ENCODE peak calls at places on chromosome 13, in six cellular contexts. M, E, B, V, Z and D are unnamed samples.

GRCh38 chr13:20359335-20359734 is 127.2 kb upstream of the GJB6 start:
- DNase-seq in E (no peak), V (peak), M (peak), Z (peak), B (no peak), D (peak)

GRCh38 chr13:65063753-65064152 is 2166.4 kb downstream of the PCDH9 start:
- DNase-seq in B (peak), V (no peak), E (no peak), Z (no peak), M (no peak), D (no peak)

GRCh38 chr13:113907637-113908617 is 44.1 kb upstream of the GAS6 start:
- DNase-seq in B (no peak), M (no peak), E (no peak), V (no peak), Z (no peak), D (no peak)

GRCh38 chr13:70249332-70250064 is 141.2 kb upstream of the KLHL1 start:
- DNase-seq in M (no peak), B (peak), E (no peak), V (peak), Z (no peak), D (no peak)

GRCh38 chr13:113423225-113424170 is 29.8 kb downstream of the ADPRHL1 start:
- DNase-seq in M (no peak), B (no peak), E (no peak), V (no peak), Z (no peak), D (no peak)

GRCh38 chr13:42355841-42356575 is 84.1 kb downstream of the AKAP11 start:
- DNase-seq in B (no peak), Z (no peak), E (no peak), V (no peak), M (no peak), D (no peak)

GRCh38 chr13:75485286-75486062 is 3.5 kb upstream of the TBC1D4 start:
- DNase-seq in Z (peak), B (no peak), M (no peak), V (peak), E (no peak), D (no peak)

GRCh38 chr13:99495478-99496321 is 5.6 kb upstream of the TM9SF2 start:
- DNase-seq in M (no peak), B (no peak), E (no peak), V (peak), Z (no peak), D (no peak)

GRCh38 chr13:78632956-78633355 is 26.0 kb downstream of the OBI1 start:
- DNase-seq in M (no peak), B (no peak), Z (no peak), V (no peak), E (no peak), D (no peak)

GRCh38 chr13:109155301-109155761 is 525.9 kb downstream of the MYO16 start:
- DNase-seq in M (no peak), V (no peak), Z (no peak), E (no peak), B (peak), D (no peak)

GRCh38 chr13:26095846-26096245 is 44.0 kb upstream of the SHISA2 start:
- DNase-seq in M (no peak), E (no peak), B (no peak), V (no peak), Z (no peak), D (no peak)

GRCh38 chr13:69948016-69948415 is 159.6 kb upstream of the ATXN8OS start:
- DNase-seq in B (peak), E (peak), M (no peak), Z (no peak), V (no peak), D (no peak)

GRCh38 chr13:23921451-23921888 is 24.2 kb upstream of the C1QTNF9B start:
- DNase-seq in M (peak), E (no peak), Z (no peak), B (peak), V (peak), D (peak)

GRCh38 chr13:37144661-37145060 is 39.2 kb upstream of the CSNK1A1L start:
- DNase-seq in E (no peak), Z (no peak), V (no peak), B (no peak), M (no peak), D (no peak)

GRCh38 chr13:63700366-63700765 is 2284.7 kb upstream of the PCDH20 start:
- DNase-seq in E (no peak), M (no peak), Z (no peak), V (no peak), B (peak), D (no peak)

GRCh38 chr13:96984061-96984508 is 10.2 kb downstream of the OXGR1 start:
- DNase-seq in E (peak), Z (no peak), B (peak), M (peak), V (no peak), D (no peak)

GRCh38 chr13:59463023-59463422 is 700.7 kb downstream of the DIAPH3 start:
- DNase-seq in B (no peak), V (no peak), Z (no peak), M (no peak), E (no peak), D (no peak)

GRCh38 chr13:109729031-109729870 is 57.1 kb downstream of the IRS2 start:
- DNase-seq in M (no peak), V (no peak), B (no peak), Z (no peak), E (no peak), D (peak)

GRCh38 chr13:47066261-47066660 is 169.4 kb upstream of the HTR2A start:
- DNase-seq in M (no peak), B (no peak), V (no peak), E (no peak), Z (no peak), D (no peak)

GRCh38 chr13:26037302-26037701 is 14.5 kb downstream of the SHISA2 start:
- DNase-seq in Z (no peak), E (no peak), M (peak), V (no peak), B (peak), D (peak)

GRCh38 chr13:42327725-42328124 is 55.8 kb downstream of the AKAP11 start:
- DNase-seq in V (no peak), M (no peak), Z (no peak), B (no peak), E (no peak), D (no peak)

GRCh38 chr13:66940113-66940512 is 290.0 kb downstream of the PCDH9 start:
- DNase-seq in E (no peak), Z (no peak), B (peak), M (no peak), V (no peak), D (no peak)

GRCh38 chr13:43783820-43784219 is 3.0 kb downstream of the ENOX1 start:
- DNase-seq in M (no peak), Z (peak), V (no peak), E (no peak), B (peak), D (no peak)

GRCh38 chr13:27259831-27260230 is 8.5 kb downstream of the RPL21 start:
- DNase-seq in M (no peak), V (no peak), Z (no peak), E (no peak), B (peak), D (no peak)

GRCh38 chr13:104314926-104315535 is 1248.8 kb upstream of the SLC10A2 start:
- DNase-seq in B (no peak), E (no peak), M (no peak), V (no peak), Z (no peak), D (no peak)

GRCh38 chr13:109904218-109904617 is 117.8 kb upstream of the IRS2 start:
- DNase-seq in V (no peak), E (no peak), M (peak), B (no peak), Z (no peak), D (peak)

GRCh38 chr13:36014763-36015162 is 116.4 kb downstream of the DCLK1 start:
- DNase-seq in E (no peak), B (no peak), V (no peak), M (no peak), Z (no peak), D (no peak)

GRCh38 chr13:112113355-112113754 is 46.4 kb downstream of the SOX1 start:
- DNase-seq in V (no peak), Z (no peak), B (no peak), M (no peak), E (no peak), D (no peak)

GRCh38 chr13:60019119-60019993 is 144.4 kb downstream of the DIAPH3 start:
- DNase-seq in E (peak), M (no peak), Z (no peak), B (no peak), V (peak), D (peak)

GRCh38 chr13:112870737-112871287 is 98.2 kb upstream of the MCF2L start:
- DNase-seq in V (no peak), E (no peak), Z (no peak), M (no peak), B (no peak), D (no peak)

GRCh38 chr13:46530084-46530935 is 22.7 kb upstream of the LRCH1 start:
- DNase-seq in E (no peak), Z (no peak), M (no peak), V (no peak), B (no peak), D (peak)

GRCh38 chr13:49218493-49219051 is 1.6 kb upstream of the MLNR start:
- DNase-seq in Z (no peak), B (no peak), V (no peak), E (no peak), M (no peak), D (no peak)

GRCh38 chr13:31675521-31675953 is 63.8 kb upstream of the RXFP2 start:
- DNase-seq in Z (no peak), M (no peak), B (no peak), E (no peak), V (no peak), D (peak)
- TF ChIP-seq MAX in Z (no peak), M (no peak), B (no peak), E (no peak), V (no peak), D (no peak)

DNA sequence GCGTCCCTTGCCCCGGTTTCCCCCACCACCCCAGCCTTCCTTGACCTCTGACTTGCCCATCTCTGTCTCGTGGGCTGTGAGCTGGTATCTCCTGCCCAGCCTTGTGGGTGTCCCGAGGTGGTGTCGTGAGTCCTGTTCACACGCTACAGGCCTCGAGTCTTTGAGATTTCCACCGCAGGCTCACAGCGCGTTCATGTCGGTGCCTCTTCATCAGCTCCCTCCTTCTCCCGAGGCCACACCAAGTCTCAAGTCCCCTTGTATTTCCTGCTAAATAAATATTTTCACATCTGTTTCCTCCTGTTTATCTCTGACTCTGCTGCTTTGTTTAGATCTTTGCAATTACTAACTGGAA is 130.3 kb upstream of the RNF113B start:
- DNase-seq in M (no peak), B (peak), E (no peak), Z (no peak), V (no peak), D (no peak)
- TF ChIP-seq MYC in M (no peak), B (no peak), E (no peak), Z (no peak), V (no peak), D (no peak)

GRCh38 chr13:85665286-85665685 is 133.9 kb downstream of the SLITRK6 start:
- DNase-seq in Z (no peak), M (no peak), V (no peak), B (no peak), E (no peak), D (peak)

GRCh38 chr13:85661639-85662038 is 137.6 kb downstream of the SLITRK6 start:
- DNase-seq in B (no peak), Z (no peak), V (no peak), E (no peak), M (no peak), D (no peak)

GRCh38 chr13:85666356-85666755 is 132.9 kb downstream of the SLITRK6 start:
- DNase-seq in V (no peak), E (no peak), Z (no peak), B (no peak), M (no peak), D (no peak)
- TF ChIP-seq CTCF in V (no peak), E (no peak), Z (no peak), B (no peak), M (no peak), D (no peak)

DNA sequence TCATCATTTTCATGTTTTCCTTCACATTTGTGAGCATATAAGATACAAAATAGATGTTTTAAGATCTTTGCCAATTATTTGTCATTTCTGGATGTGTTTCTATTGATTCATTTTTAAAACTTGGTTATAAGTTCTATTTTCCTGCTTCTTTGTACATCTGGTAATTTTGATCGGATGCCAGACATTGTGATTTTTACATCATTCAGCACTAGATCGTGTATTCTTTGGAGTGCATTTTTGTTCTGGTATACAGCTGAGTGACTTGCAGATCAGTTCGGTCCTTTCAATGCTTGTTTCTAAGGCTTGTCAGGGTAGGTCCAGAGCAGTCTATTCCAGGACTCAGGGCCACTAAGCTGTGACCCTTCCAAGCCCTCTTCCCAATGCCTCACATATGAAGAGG is 198.2 kb downstream of the KLF12 start:
- DNase-seq in M (no peak), E (no peak), Z (no peak), V (no peak), B (peak), D (no peak)
- TF ChIP-seq MAX in M (no peak), E (no peak), Z (no peak), V (no peak), B (no peak), D (no peak)

DNA sequence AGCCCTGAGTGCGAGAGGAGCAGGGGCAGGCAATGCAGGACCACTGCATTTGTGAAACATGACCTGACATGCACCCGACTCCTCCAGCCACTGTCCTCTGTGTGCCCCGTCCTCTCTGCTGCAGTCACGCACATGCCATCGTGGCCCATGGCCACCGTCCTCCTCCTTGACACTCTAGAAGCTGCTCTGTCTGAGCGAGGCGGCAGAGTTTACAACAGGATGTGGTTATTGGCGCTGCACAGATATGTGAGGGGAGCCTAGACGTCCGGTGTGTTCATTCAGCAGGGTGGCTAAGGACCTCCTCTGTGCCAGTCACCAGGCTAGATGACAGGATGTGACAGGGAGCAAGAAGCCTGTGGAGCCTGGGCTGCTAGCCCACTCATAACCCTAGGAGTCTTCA is 277.8 kb downstream of the FOXO1 start:
- DNase-seq in Z (no peak), B (no peak), M (no peak), V (no peak), E (peak), D (peak)
- TF ChIP-seq MYC in Z (no peak), B (no peak), M (no peak), V (no peak), E (no peak), D (peak)

DNA sequence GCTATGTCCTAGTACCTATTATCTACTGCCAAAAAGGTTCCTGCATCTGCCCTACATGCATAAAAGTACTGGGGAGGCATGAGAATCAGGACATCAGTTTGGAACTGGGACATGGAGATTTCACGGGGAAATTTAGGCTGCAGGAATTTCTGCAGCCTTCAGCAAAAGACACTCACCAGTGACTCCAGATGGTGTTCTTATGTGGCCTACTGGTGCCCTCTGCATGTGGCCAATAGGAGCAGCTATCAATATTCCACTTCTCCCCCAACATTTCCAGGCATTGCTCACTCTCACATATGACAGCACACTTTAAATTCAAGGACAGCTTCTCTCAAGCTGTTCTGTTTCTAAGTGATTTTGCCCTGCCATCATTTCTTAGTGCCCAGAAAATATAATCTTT is 570.5 kb upstream of the ARGLU1 start:
- DNase-seq in V (no peak), E (no peak), M (no peak), Z (no peak), B (no peak), D (no peak)
- TF ChIP-seq CTCF in V (no peak), E (no peak), M (no peak), Z (no peak), B (no peak), D (no peak)